ENCODE peak calls at places on chromosome 2, in six cellular contexts. W is nucleus accumbens; E is iris pigment epithelial cell; V is activated CD4-positive, alpha-beta T cell treated with anti-CD3 and anti-CD28 coated beads, Interleukin-2, amount 50 U/mL, for 1 hour; C is choroid plexus epithelial cell; I is activated T-cell treated with anti-CD3 and anti-CD28 coated beads for 1 hour. U is an unnamed sample.

GRCh38 chr2:176473177-176473576 is 203.9 kb downstream of the MTX2 start:
- DNase-seq in W (no peak), E (peak; percentile 20), V (no peak), C (peak; percentile 22), I (no peak), U (no peak)

GRCh38 chr2:19357383-19358241 is 811 bp downstream of the OSR1 start:
- DNase-seq in W (no peak), E (peak; percentile 41), V (peak; percentile 11), C (peak; percentile 58), I (no peak), U (peak; percentile 91)

GRCh38 chr2:182763311-182763912 is 47.4 kb downstream of the DNAJC10 start:
- DNase-seq in W (no peak), E (peak; percentile 59), V (no peak), C (peak; percentile 74), I (no peak), U (no peak)

GRCh38 chr2:51093016-51093415 is 61.1 kb upstream of the NRXN1 start:
- DNase-seq in W (no peak), E (no peak), V (no peak), C (no peak), I (no peak), U (no peak)

GRCh38 chr2:31561823-31562222 is 18.9 kb downstream of the SRD5A2 start:
- DNase-seq in W (no peak), E (no peak), V (no peak), C (no peak), I (no peak), U (no peak)

GRCh38 chr2:74525717-74526648 is at the start of gene DQX1:
- DNase-seq in W (no peak), E (peak; percentile 33), V (no peak), C (peak; percentile 46), I (no peak), U (no peak)

GRCh38 chr2:80499095-80499494 is 194.5 kb upstream of the LRRTM1 start:
- DNase-seq in W (peak; percentile 49), E (peak; percentile 73), V (no peak), C (peak; percentile 79), I (no peak), U (no peak)

GRCh38 chr2:229930656-229931055 is 8.4 kb downstream of the FBXO36 start:
- DNase-seq in W (no peak), E (no peak), V (no peak), C (no peak), I (no peak), U (no peak)

GRCh38 chr2:136765736-136766323 is 485 bp downstream of the THSD7B start:
- DNase-seq in W (no peak), E (no peak), V (no peak), C (no peak), I (no peak), U (no peak)

GRCh38 chr2:54572636-54573531 is 116.8 kb downstream of the SPTBN1 start:
- DNase-seq in W (no peak), E (peak; percentile 81), V (peak; percentile 46), C (peak; percentile 66), I (no peak), U (no peak)

GRCh38 chr2:134258684-134259408 is 5.0 kb downstream of the MGAT5 start:
- DNase-seq in W (peak; percentile 78), E (no peak), V (peak; percentile 48), C (no peak), I (peak; percentile 22), U (no peak)

GRCh38 chr2:224938670-224939309 is 103.5 kb downstream of the DOCK10 start:
- DNase-seq in W (no peak), E (peak; percentile 95), V (no peak), C (peak; percentile 94), I (no peak), U (no peak)

GRCh38 chr2:219060821-219061791 is at the start of gene IHH:
- DNase-seq in W (no peak), E (no peak), V (no peak), C (no peak), I (no peak), U (no peak)

GRCh38 chr2:167792126-167792525 is 455.3 kb downstream of the STK39 start:
- DNase-seq in W (no peak), E (no peak), V (no peak), C (no peak), I (no peak), U (no peak)

GRCh38 chr2:36376992-36377738 is 21.6 kb downstream of the CRIM1 start:
- DNase-seq in W (no peak), E (no peak), V (no peak), C (no peak), I (no peak), U (peak; percentile 86)

GRCh38 chr2:30711646-30712085 is 95.6 kb downstream of the CAPN13 start:
- DNase-seq in W (peak; percentile 55), E (peak; percentile 86), V (peak; percentile 82), C (peak; percentile 96), I (peak; percentile 74), U (peak; percentile 93)

GRCh38 chr2:59383473-59383872 is 1142.3 kb upstream of the FANCL start:
- DNase-seq in W (no peak), E (no peak), V (no peak), C (no peak), I (no peak), U (no peak)

GRCh38 chr2:146776589-146776988 is 1068.2 kb upstream of the ACVR2A start:
- DNase-seq in W (no peak), E (no peak), V (no peak), C (no peak), I (no peak), U (no peak)

GRCh38 chr2:155895016-155895415 is 437.5 kb downstream of the NR4A2 start:
- DNase-seq in W (no peak), E (peak; percentile 16), V (no peak), C (no peak), I (no peak), U (no peak)

GRCh38 chr2:42905341-42906114 is 113.1 kb upstream of the HAAO start:
- DNase-seq in W (no peak), E (peak; percentile 58), V (no peak), C (peak; percentile 86), I (no peak), U (no peak)

GRCh38 chr2:19425419-19425818 is 67.0 kb upstream of the OSR1 start:
- DNase-seq in W (no peak), E (no peak), V (no peak), C (peak; percentile 26), I (no peak), U (no peak)